ENCODE peak calls at places on chromosomes 12 and 14, in four cellular contexts. One of them, this sample, is unnamed.

GRCh38 chr12:112905451-112906089 is 1.2 kb upstream of the OAS1 start:
- DNase-seq in GM12878: no peak
- DNase-seq in K562: no peak
- DNase-seq in HepG2: no peak
- DNase-seq in this sample: no peak

GRCh38 chr12:3604281-3604680 is 113.3 kb downstream of the PRMT8 start:
- DNase-seq in HepG2: no peak
- DNase-seq in GM12878: no peak
- DNase-seq in K562: no peak
- DNase-seq in this sample: no peak

GRCh38 chr12:61536525-61536924 is 723.7 kb upstream of the USP15 start:
- DNase-seq in HepG2: no peak
- DNase-seq in K562: no peak
- DNase-seq in GM12878: no peak
- DNase-seq in this sample: no peak

GRCh38 chr12:2666846-2667245 is 127.9 kb upstream of the FKBP4 start:
- DNase-seq in HepG2: no peak
- DNase-seq in K562: no peak
- DNase-seq in GM12878: no peak
- DNase-seq in this sample: no peak

GRCh38 chr12:53451661-53452158 is at the start of gene PCBP2:
- DNase-seq in HepG2: peak; percentile 98
- DNase-seq in GM12878: peak; percentile 96
- DNase-seq in K562: peak; percentile 95
- DNase-seq in this sample: peak; percentile 95

GRCh38 chr12:754871-755562 is 2.6 kb downstream of the WNK1 start:
- DNase-seq in K562: peak; percentile 15
- DNase-seq in HepG2: peak; percentile 70
- DNase-seq in GM12878: no peak
- DNase-seq in this sample: peak; percentile 37

GRCh38 chr14:75247286-75247922 is 31.2 kb upstream of the FOS start:
- DNase-seq in GM12878: peak; percentile 40
- DNase-seq in K562: no peak
- DNase-seq in HepG2: peak; percentile 77
- DNase-seq in this sample: no peak

GRCh38 chr12:99810718-99811593 is 163.4 kb downstream of the GARIN6 start:
- DNase-seq in GM12878: no peak
- DNase-seq in K562: no peak
- DNase-seq in HepG2: peak; percentile 9
- DNase-seq in this sample: no peak

GRCh38 chr14:56524971-56525677 is 54.5 kb upstream of the TMEM260 start:
- DNase-seq in HepG2: no peak
- DNase-seq in GM12878: no peak
- DNase-seq in K562: no peak
- DNase-seq in this sample: no peak

GRCh38 chr12:106146987-106147386 is 8.2 kb upstream of the NUAK1 start:
- DNase-seq in GM12878: no peak
- DNase-seq in K562: no peak
- DNase-seq in HepG2: no peak
- DNase-seq in this sample: no peak

GRCh38 chr12:106154781-106155273 is 16.1 kb upstream of the NUAK1 start:
- DNase-seq in GM12878: no peak
- DNase-seq in HepG2: no peak
- DNase-seq in K562: no peak
- DNase-seq in this sample: no peak

GRCh38 chr12:106147956-106148355 is 9.2 kb upstream of the NUAK1 start:
- DNase-seq in K562: no peak
- DNase-seq in GM12878: no peak
- DNase-seq in HepG2: no peak
- DNase-seq in this sample: no peak

GRCh38 chr12:106149096-106149784 is 10.5 kb upstream of the NUAK1 start:
- DNase-seq in HepG2: no peak
- DNase-seq in GM12878: no peak
- DNase-seq in K562: no peak
- DNase-seq in this sample: no peak

GRCh38 chr12:106152334-106152733 is 13.6 kb upstream of the NUAK1 start:
- DNase-seq in K562: no peak
- DNase-seq in GM12878: no peak
- DNase-seq in HepG2: no peak
- DNase-seq in this sample: no peak
- TF ChIP-seq FOXK2 in K562: no peak
- TF ChIP-seq FOXK2 in GM12878: no peak
- TF ChIP-seq FOXK2 in HepG2: no peak
- TF ChIP-seq FOXK2 in this sample: no peak

GRCh38 chr14:69547701-69548348 is 26.8 kb downstream of the CCDC177 start:
- DNase-seq in GM12878: no peak
- DNase-seq in K562: peak; percentile 72
- DNase-seq in HepG2: no peak
- DNase-seq in this sample: peak; percentile 44
- TF ChIP-seq FOXK2 in GM12878: no peak
- TF ChIP-seq FOXK2 in K562: no peak
- TF ChIP-seq FOXK2 in HepG2: no peak
- TF ChIP-seq FOXK2 in this sample: no peak

GRCh38 chr14:99889268-99889667 is 96.1 kb downstream of the EML1 start:
- DNase-seq in K562: no peak
- DNase-seq in GM12878: no peak
- DNase-seq in HepG2: no peak
- DNase-seq in this sample: no peak
- TF ChIP-seq FOXK2 in K562: no peak
- TF ChIP-seq FOXK2 in GM12878: no peak
- TF ChIP-seq FOXK2 in HepG2: no peak
- TF ChIP-seq FOXK2 in this sample: no peak

DNA sequence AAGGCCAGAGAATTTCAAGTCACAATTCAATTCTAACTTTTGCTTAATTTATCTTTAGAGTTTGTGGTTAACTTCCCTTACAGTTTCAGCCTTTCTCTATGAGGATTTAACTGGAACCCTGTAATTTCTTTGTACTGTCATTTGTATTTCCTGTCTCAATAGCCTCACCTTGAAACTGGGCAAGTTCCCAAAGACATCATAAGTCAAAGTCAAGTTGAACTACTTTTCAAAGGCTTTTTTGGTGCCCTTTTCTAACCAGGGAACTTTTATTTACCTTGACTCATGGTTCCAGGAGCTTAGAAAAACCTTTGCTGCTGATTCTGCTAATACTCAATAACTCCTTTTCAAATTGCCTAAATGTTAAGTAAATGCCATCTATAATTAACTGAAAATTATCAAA is 200.8 kb upstream of the KRR1 start:
- DNase-seq in HepG2: peak; percentile 95
- DNase-seq in K562: no peak
- DNase-seq in GM12878: no peak
- DNase-seq in this sample: no peak
- TF ChIP-seq FOXK2 in HepG2: no peak
- TF ChIP-seq FOXK2 in K562: no peak
- TF ChIP-seq FOXK2 in GM12878: no peak
- TF ChIP-seq FOXK2 in this sample: no peak

GRCh38 chr12:104121001-104121400 is 17.0 kb downstream of the NFYB start:
- DNase-seq in HepG2: no peak
- DNase-seq in GM12878: no peak
- DNase-seq in K562: no peak
- DNase-seq in this sample: no peak
- TF ChIP-seq FOXK2 in HepG2: no peak
- TF ChIP-seq FOXK2 in GM12878: no peak
- TF ChIP-seq FOXK2 in K562: no peak
- TF ChIP-seq FOXK2 in this sample: no peak

DNA sequence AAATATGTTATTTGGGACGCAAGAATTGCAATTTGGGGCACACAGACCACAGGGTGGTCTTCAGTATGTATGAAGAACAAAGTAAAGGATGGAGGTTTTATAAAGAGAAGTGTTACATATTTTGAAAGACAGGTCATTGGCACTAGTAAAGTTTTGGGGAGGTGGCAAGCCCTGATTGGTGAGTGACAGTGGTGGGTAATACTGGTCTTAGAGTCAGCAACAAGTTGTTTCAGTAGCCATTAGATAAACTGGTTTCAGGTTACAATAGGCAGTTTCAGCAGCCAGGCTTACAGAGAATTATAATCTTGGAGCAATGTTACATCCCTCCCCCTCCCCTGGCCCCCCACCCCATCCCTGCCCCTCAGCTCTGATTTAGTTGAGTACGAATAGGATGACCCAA is 17.5 kb downstream of the MARK3 start:
- DNase-seq in K562: no peak
- DNase-seq in GM12878: no peak
- DNase-seq in HepG2: no peak
- DNase-seq in this sample: peak; percentile 38
- TF ChIP-seq FOXK2 in K562: no peak
- TF ChIP-seq FOXK2 in GM12878: no peak
- TF ChIP-seq FOXK2 in HepG2: no peak
- TF ChIP-seq FOXK2 in this sample: no peak

GRCh38 chr14:101336203-101336602 is 225.1 kb upstream of the DIO3 start:
- DNase-seq in K562: no peak
- DNase-seq in GM12878: no peak
- DNase-seq in HepG2: no peak
- DNase-seq in this sample: no peak
- TF ChIP-seq FOXK2 in K562: no peak
- TF ChIP-seq FOXK2 in GM12878: no peak
- TF ChIP-seq FOXK2 in HepG2: no peak
- TF ChIP-seq FOXK2 in this sample: no peak

GRCh38 chr12:45794422-45794821 is 64.9 kb downstream of the ARID2 start:
- DNase-seq in HepG2: no peak
- DNase-seq in GM12878: no peak
- DNase-seq in K562: no peak
- DNase-seq in this sample: no peak

GRCh38 chr12:45785315-45785714 is 55.8 kb downstream of the ARID2 start:
- DNase-seq in HepG2: no peak
- DNase-seq in K562: no peak
- DNase-seq in GM12878: no peak
- DNase-seq in this sample: no peak

DNA sequence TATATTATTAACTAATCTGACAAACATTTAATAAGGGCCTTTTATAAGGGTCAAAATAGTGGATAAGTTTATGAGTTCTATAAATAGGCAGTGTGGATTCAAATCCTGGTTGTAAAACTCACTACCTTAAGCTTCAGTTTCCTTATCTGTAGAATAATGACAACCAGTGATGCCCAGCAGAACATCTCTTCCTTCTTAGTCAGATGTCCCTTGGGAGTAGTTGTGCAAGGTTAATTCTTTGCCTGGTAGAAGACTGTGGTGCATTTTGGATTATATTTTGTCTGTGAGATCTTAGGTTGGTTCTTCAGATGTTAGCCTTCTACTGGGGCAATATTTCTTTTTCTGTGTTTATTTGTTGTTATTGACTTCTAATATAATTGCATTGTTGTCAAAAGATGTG is 59.5 kb downstream of the ARID2 start:
- DNase-seq in K562: no peak
- DNase-seq in HepG2: no peak
- DNase-seq in GM12878: no peak
- DNase-seq in this sample: no peak
- TF ChIP-seq FOXK2 in K562: no peak
- TF ChIP-seq FOXK2 in HepG2: no peak
- TF ChIP-seq FOXK2 in GM12878: no peak
- TF ChIP-seq FOXK2 in this sample: no peak

GRCh38 chr12:6950944-6951540 is at the start of gene PTPN6:
- DNase-seq in GM12878: no peak
- DNase-seq in HepG2: no peak
- DNase-seq in K562: no peak
- DNase-seq in this sample: no peak
- TF ChIP-seq FOXK2 in GM12878: no peak
- TF ChIP-seq FOXK2 in HepG2: no peak
- TF ChIP-seq FOXK2 in K562: no peak
- TF ChIP-seq FOXK2 in this sample: no peak

This sample was measured in HEK293T.